ENCODE peak calls at places on chromosomes 4 and X, in seven cellular contexts. B, G, U, T, D, V and L are unnamed samples.
A peak's percentile ranks its signal among the peaks of the same experiment; 100 is the strongest.

GRCh38 chr4:52199574-52200338 is 148.7 kb downstream of the SPATA18 start:
- DNase-seq in T (no peak), G (peak; percentile 3), B (no peak), U (no peak), D (peak; percentile 65), V (no peak), L (no peak)

GRCh38 chrX:12901486-12901885 is 4.9 kb upstream of the TLR8 start:
- DNase-seq in U (peak; percentile 70), B (peak; percentile 87), T (peak; percentile 52), G (peak; percentile 27), V (peak; percentile 57), D (peak; percentile 63), L (no peak)

GRCh38 chrX:17559728-17560379 is 177.4 kb upstream of the SCML1 start:
- DNase-seq in G (peak; percentile 92), V (no peak), B (no peak), D (peak; percentile 79), T (no peak), U (no peak), L (no peak)

GRCh38 chr4:61786226-61786625 is 586.1 kb downstream of the ADGRL3 start:
- DNase-seq in T (no peak), U (no peak), B (no peak), G (no peak), D (no peak), V (no peak), L (no peak)

GRCh38 chr4:145099653-145100052 is 1.5 kb downstream of the ABCE1 start:
- DNase-seq in D (peak; percentile 16), U (peak; percentile 42), V (no peak), B (no peak), G (peak; percentile 46), T (no peak), L (no peak)

GRCh38 chr4:175309041-175309440 is 390.9 kb downstream of the ADAM29 start:
- DNase-seq in V (no peak), D (no peak), U (no peak), B (no peak), G (peak; percentile 35), T (no peak), L (no peak)

GRCh38 chr4:95547708-95548471 is 883 bp downstream of the UNC5C start:
- DNase-seq in V (no peak), B (peak; percentile 68), T (peak; percentile 55), G (peak; percentile 55), D (peak; percentile 54), U (no peak), L (no peak)

GRCh38 chr4:188779586-188779985 is 640.3 kb downstream of the TRIML1 start:
- DNase-seq in T (no peak), V (no peak), B (no peak), G (no peak), D (no peak), U (no peak), L (no peak)

GRCh38 chr4:159344877-159345276 is 242.0 kb downstream of the RAPGEF2 start:
- DNase-seq in T (no peak), U (no peak), D (no peak), V (no peak), B (no peak), G (no peak), L (no peak)

DNA sequence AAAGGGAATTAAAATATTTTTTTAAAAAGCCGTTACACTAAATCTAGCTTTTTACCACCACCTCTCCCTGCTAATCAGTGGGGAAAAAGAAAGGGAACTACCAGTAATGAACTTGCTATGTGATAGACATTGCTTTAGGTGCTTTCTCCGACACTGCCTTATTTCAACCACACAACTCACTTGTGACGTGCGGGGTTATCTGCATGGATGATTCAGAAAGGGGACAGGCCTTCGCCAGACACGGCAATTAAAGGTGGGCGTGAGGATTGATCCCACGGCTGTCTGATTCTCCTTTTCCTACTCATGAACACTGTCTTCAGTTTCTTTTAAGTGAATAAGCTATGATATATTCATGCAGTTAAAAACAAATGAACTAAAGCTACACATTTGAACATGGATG is 882 bp upstream of the CXCR3 start:
- DNase-seq in U (no peak), B (no peak), G (peak; percentile 42), D (no peak), T (no peak), V (no peak), L (no peak)
- H3K27ac ChIP-seq in U (no peak overlapping the region), B (no peak overlapping the region), G (no peak overlapping the region), D (no peak overlapping the region), T (no peak overlapping the region), V (peak overlapping the region; percentile 35), L (no peak overlapping the region)

DNA sequence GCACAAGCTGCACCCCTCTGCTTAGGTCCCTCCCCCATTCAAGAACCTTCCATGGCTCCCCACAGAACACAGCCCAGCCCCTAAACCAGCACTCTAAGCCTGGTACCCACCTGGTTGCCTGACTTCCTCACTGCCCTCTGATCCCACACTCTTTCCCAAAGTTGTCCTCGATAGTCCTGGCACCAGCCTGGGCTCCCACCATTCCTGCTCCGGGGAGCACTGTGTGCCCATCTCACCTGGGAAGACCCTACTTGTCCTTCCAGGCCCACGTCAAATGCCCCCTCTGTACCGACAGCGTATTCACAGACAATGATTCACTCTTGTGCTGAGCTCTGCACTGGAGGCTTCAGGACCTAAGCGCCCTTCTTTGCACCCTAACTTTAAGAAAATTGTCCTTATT is 40.1 kb downstream of the ABLIM2 start:
- DNase-seq in B (no peak), D (no peak), V (no peak), G (no peak), U (no peak), T (no peak), L (no peak)
- TF ChIP-seq CTCF in B (no peak), D (no peak), V (no peak), G (no peak), U (no peak), T (no peak), L (no peak)

GRCh38 chrX:47191806-47192401 is 1.7 kb upstream of the UBA1 start:
- DNase-seq in T (no peak), V (no peak), G (no peak), D (no peak), U (peak; percentile 87), B (no peak), L (no peak)

GRCh38 chrX:47193475-47194241 is at the start of gene UBA1:
- DNase-seq in T (peak; percentile 96), B (peak; percentile 99), D (peak; percentile 95), V (peak; percentile 97), U (peak; percentile 95), G (peak; percentile 94), L (peak; percentile 74)

GRCh38 chrX:47189906-47190305 is 3.7 kb upstream of the UBA1 start:
- DNase-seq in B (no peak), V (no peak), U (no peak), G (no peak), T (no peak), D (no peak), L (no peak)

GRCh38 chrX:47190445-47191269 is 3.0 kb upstream of the UBA1 start:
- DNase-seq in U (peak; percentile 94), T (peak; percentile 95), B (peak; percentile 97), G (peak; percentile 92), V (peak; percentile 67), D (peak; percentile 95), L (peak; percentile 63)

DNA sequence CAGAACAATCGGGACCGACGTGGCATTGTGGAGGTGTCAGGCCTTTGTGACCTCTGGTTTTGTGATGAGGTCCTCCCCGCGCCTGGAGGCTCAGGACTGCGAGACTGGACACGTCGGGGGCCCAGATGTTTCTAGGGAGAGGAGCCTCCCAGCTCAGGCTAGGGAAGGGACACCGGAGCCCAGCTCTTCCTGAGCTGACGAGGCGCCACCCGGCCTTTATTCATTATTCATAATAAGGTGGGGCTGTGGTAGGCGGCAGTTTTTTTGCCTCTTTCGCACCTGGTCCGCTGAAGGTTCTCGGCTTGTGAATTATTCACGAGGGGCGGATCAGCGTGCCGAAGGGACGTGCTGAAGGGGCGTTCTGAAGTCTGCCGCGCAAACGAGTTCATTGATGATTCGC is 2.3 kb upstream of the UBA1 start:
- DNase-seq in V (peak; percentile 31), B (peak; percentile 72), U (peak; percentile 89), G (no peak), D (no peak), T (no peak), L (no peak)
- H3K27ac ChIP-seq in V (peak overlapping the region; percentile 59), B (no peak overlapping the region), U (peak overlapping the region; percentile 99), G (peak overlapping the region; percentile 43), D (no peak overlapping the region), T (no peak overlapping the region), L (no peak overlapping the region)

GRCh38 chr4:147864591-147864990 is 132.7 kb downstream of the ARHGAP10 start:
- DNase-seq in B (no peak), G (no peak), V (no peak), U (no peak), T (no peak), D (no peak), L (no peak)

GRCh38 chr4:147860960-147861359 is 129.1 kb downstream of the ARHGAP10 start:
- DNase-seq in T (no peak), U (no peak), G (no peak), V (no peak), D (no peak), B (no peak), L (no peak)

GRCh38 chr4:147862043-147862692 is 130.3 kb downstream of the ARHGAP10 start:
- DNase-seq in V (no peak), D (no peak), T (no peak), G (no peak), B (no peak), U (no peak), L (no peak)

GRCh38 chr4:147863808-147864472 is 132.1 kb downstream of the ARHGAP10 start:
- DNase-seq in D (no peak), G (no peak), V (no peak), B (no peak), U (no peak), T (no peak), L (no peak)

DNA sequence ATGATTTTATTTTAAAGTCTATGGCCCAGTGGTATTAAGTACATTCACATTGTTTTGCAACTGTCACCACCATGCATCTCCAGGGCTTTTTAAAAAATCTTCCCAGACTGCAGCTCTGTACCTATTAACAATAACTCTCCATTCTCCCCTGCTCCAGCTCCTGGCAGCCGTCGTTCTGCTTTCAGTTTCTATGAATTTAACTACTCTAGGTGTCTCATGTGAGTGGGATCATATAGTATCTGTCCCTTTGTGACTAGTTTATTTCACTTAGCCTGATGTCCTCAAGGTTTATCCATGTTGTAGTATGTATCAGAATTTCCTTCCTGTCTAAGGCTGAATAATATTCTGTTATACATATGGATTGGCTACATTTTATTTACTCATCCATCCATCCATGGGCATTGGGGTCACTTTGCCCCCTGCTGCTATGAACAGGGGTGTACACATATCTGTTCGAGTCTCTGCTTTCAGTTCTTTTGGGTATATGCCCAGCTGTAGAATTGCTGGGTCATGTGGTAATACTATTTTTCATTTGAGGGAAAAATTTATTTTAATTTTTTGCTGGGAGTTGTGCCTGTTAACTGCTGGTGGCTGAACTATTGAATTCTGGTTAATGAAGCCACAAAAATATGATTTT is 131.3 kb downstream of the ARHGAP10 start:
- DNase-seq in G (no peak), D (peak; percentile 44), T (no peak), V (no peak), B (no peak), U (no peak), L (no peak)
- TF ChIP-seq CTCF in G (peak; percentile 26), D (peak; percentile 18), T (no peak), V (no peak), B (no peak), U (no peak), L (no peak)